ENCODE peak calls at places on chromosomes 13 and 19, in eight cellular contexts. Y, C, W, I, E, V, N and J are unnamed samples.

GRCh38 chr13:105207586-105208293 is 1327.7 kb downstream of the EFNB2 start:
- DNase-seq in C (no peak), E (no peak), V (no peak), I (no peak), N (no peak), W (no peak), Y (peak; percentile 3), J (no peak)

GRCh38 chr19:42076375-42076944 is 494 bp downstream of the ZNF574 start:
- DNase-seq in I (no peak), E (peak; percentile 46), N (peak; percentile 39), W (no peak), C (no peak), Y (no peak), V (no peak), J (no peak)

GRCh38 chr19:55305491-55305890 is 19.6 kb downstream of the TMEM150B start:
- DNase-seq in Y (no peak), V (peak; percentile 46), E (peak; percentile 55), N (peak; percentile 40), I (peak; percentile 78), C (peak; percentile 31), W (peak; percentile 41), J (no peak)

GRCh38 chr19:29945433-29945832 is 3.4 kb downstream of the URI1 start:
- DNase-seq in V (no peak), E (no peak), N (no peak), W (no peak), I (no peak), Y (no peak), C (no peak), J (no peak)

GRCh38 chr13:65435590-65435989 is 1794.5 kb downstream of the PCDH9 start:
- DNase-seq in I (no peak), C (no peak), E (no peak), W (no peak), Y (no peak), N (no peak), V (no peak), J (no peak)

GRCh38 chr19:44356383-44357111 is at the start of gene ZNF112:
- DNase-seq in Y (peak; percentile 91), N (peak; percentile 93), V (peak; percentile 97), C (peak; percentile 83), W (peak; percentile 97), I (peak; percentile 81), E (peak; percentile 5), J (peak; percentile 84)

GRCh38 chr19:47523473-47523872 is 8.6 kb upstream of the NAPA start:
- DNase-seq in V (no peak), N (peak; percentile 33), W (no peak), Y (no peak), C (no peak), E (no peak), I (no peak), J (no peak)

GRCh38 chr13:109628251-109628699 is 158.1 kb downstream of the IRS2 start:
- DNase-seq in I (no peak), W (peak; percentile 62), C (no peak), Y (peak; percentile 85), V (peak; percentile 51), E (no peak), N (no peak), J (no peak)

GRCh38 chr13:105611424-105611823 is 924.0 kb downstream of the EFNB2 start:
- DNase-seq in C (no peak), V (peak; percentile 40), I (peak; percentile 19), N (no peak), W (peak; percentile 46), Y (peak; percentile 15), E (no peak), J (peak; percentile 69)

GRCh38 chr19:1082165-1082927 is 12.8 kb downstream of the POLR2E start:
- DNase-seq in I (peak; percentile 97), V (peak; percentile 91), C (no peak), E (peak; percentile 72), W (no peak), Y (no peak), N (no peak), J (no peak)

GRCh38 chr19:56162258-56162657 is 13.6 kb upstream of the GALP start:
- DNase-seq in N (no peak), E (peak; percentile 19), V (no peak), W (peak; percentile 81), C (no peak), Y (no peak), I (no peak), J (no peak)

GRCh38 chr19:51450730-51451307 is 7.4 kb downstream of the SIGLEC8 start:
- DNase-seq in N (no peak), W (no peak), Y (no peak), C (no peak), I (no peak), E (peak; percentile 62), V (no peak), J (no peak)

GRCh38 chr19:14599548-14600147 is 16.8 kb downstream of the CLEC17A start:
- DNase-seq in V (no peak), N (no peak), E (no peak), Y (no peak), C (no peak), I (no peak), W (no peak), J (no peak)

GRCh38 chr19:54073829-54074228 is 7.3 kb downstream of the TARM1 start:
- DNase-seq in C (no peak), E (no peak), Y (no peak), W (no peak), V (no peak), N (no peak), I (no peak), J (no peak)

GRCh38 chr19:492091-492531 is 4.2 kb upstream of the MADCAM1 start:
- DNase-seq in V (no peak), N (no peak), C (no peak), E (peak; percentile 26), I (no peak), Y (no peak), W (no peak), J (no peak)

GRCh38 chr19:16367269-16367683 is 42.6 kb downstream of the KLF2 start:
- DNase-seq in Y (no peak), E (peak; percentile 55), W (no peak), C (no peak), N (no peak), I (no peak), V (no peak), J (no peak)

GRCh38 chr13:40341086-40341471 is 325.4 kb downstream of the FOXO1 start:
- DNase-seq in Y (no peak), W (no peak), C (no peak), I (no peak), E (no peak), V (no peak), N (no peak), J (no peak)

GRCh38 chr13:114099918-114100445 is 32.4 kb downstream of the RASA3 start:
- DNase-seq in E (no peak), C (peak; percentile 27), V (no peak), I (no peak), Y (peak; percentile 65), N (no peak), W (no peak), J (no peak)

GRCh38 chr19:28012361-28012760 is 1200.6 kb downstream of the UQCRFS1 start:
- DNase-seq in I (peak; percentile 33), Y (no peak), C (no peak), W (no peak), E (no peak), N (no peak), V (no peak), J (no peak)

GRCh38 chr13:71873418-71874276 is 6.6 kb upstream of the DACH1 start:
- DNase-seq in I (no peak), N (no peak), Y (no peak), E (no peak), W (no peak), C (no peak), V (no peak), J (no peak)

GRCh38 chr13:97067342-97067895 is 73.1 kb upstream of the OXGR1 start:
- DNase-seq in Y (peak; percentile 45), C (no peak), E (no peak), V (no peak), I (no peak), W (no peak), N (no peak), J (no peak)

GRCh38 chr13:91520952-91521351 is 122.5 kb downstream of the GPC5 start:
- DNase-seq in I (no peak), C (no peak), E (no peak), Y (no peak), W (no peak), N (no peak), V (no peak), J (peak; percentile 22)

GRCh38 chr13:27425151-27425917 is 915 bp downstream of the GTF3A start:
- DNase-seq in W (no peak), Y (peak; percentile 42), I (no peak), V (peak; percentile 25), C (no peak), E (peak; percentile 22), N (no peak), J (no peak)

GRCh38 chr13:112900691-112901091 is 68.3 kb upstream of the MCF2L start:
- DNase-seq in Y (no peak), N (no peak), E (no peak), V (no peak), C (no peak), W (no peak), I (no peak), J (no peak)

GRCh38 chr19:3184847-3185481 is 766 bp upstream of the NCLN start:
- DNase-seq in N (no peak), I (no peak), C (no peak), V (no peak), W (no peak), E (peak; percentile 73), Y (no peak), J (peak; percentile 46)

GRCh38 chr19:35712910-35713845 is 4.6 kb upstream of the KMT2B start:
- DNase-seq in N (no peak), E (peak; percentile 68), I (no peak), W (no peak), V (no peak), Y (peak; percentile 22), C (no peak), J (no peak)

GRCh38 chr13:44132710-44133109 is 240.9 kb upstream of the SERP2 start:
- DNase-seq in C (no peak), E (no peak), N (peak; percentile 79), I (no peak), V (peak; percentile 43), Y (peak; percentile 73), W (peak; percentile 89), J (no peak)

GRCh38 chr19:1017115-1017905 is 3.6 kb downstream of the TMEM259 start:
- DNase-seq in W (no peak), C (no peak), N (no peak), V (peak; percentile 55), I (no peak), Y (no peak), E (no peak), J (no peak)

GRCh38 chr13:78325585-78325984 is 277.8 kb downstream of the POU4F1 start:
- DNase-seq in C (no peak), E (no peak), W (no peak), N (no peak), Y (no peak), I (no peak), V (no peak), J (no peak)